ENCODE peak calls at places on chromosomes 5 and 9, in eight cellular contexts. O is lower leg skin; V is ovary; U is activated CD8-positive, alpha-beta memory T cell treated with anti-CD3 and anti-CD28 coated beads for 4 hours; I is adrenal gland; A is stomach; K is ELR; G is NCI-H774. P is an unnamed sample.

GRCh38 chr9:134824583-134824982 is 56.0 kb upstream of the FCN2 start:
- DNase-seq in O (no peak), V (no peak), U (no peak), I (no peak), A (no peak), K (no peak), G (no peak), P (no peak)

GRCh38 chr5:93607367-93608258 is 24.6 kb downstream of the NR2F1 start:
- DNase-seq in O (no peak), V (no peak), U (no peak), I (peak; percentile 70), A (no peak), K (peak; percentile 71), G (no peak), P (peak; percentile 85)

GRCh38 chr9:131282688-131283422 is 6.5 kb upstream of the FAM78A start:
- DNase-seq in O (peak; percentile 82), V (no peak), U (no peak), I (no peak), A (no peak), K (no peak), G (no peak), P (no peak)

GRCh38 chr5:179355976-179356968 is 11.0 kb upstream of the ADAMTS2 start:
- DNase-seq in O (no peak), V (no peak), U (no peak), I (no peak), A (no peak), K (no peak), G (no peak), P (no peak)

GRCh38 chr5:6305821-6306220 is 72.5 kb downstream of the MED10 start:
- DNase-seq in O (no peak), V (no peak), U (no peak), I (no peak), A (no peak), K (no peak), G (no peak), P (no peak)

GRCh38 chr9:114108016-114108833 is 9.1 kb upstream of the KIF12 start:
- DNase-seq in O (peak; percentile 90), V (peak; percentile 55), U (peak; percentile 6), I (peak; percentile 84), A (peak; percentile 87), K (peak; percentile 82), G (peak; percentile 51), P (peak; percentile 89)

GRCh38 chr9:121607434-121608248 is 43.8 kb upstream of the DAB2IP start:
- DNase-seq in O (no peak), V (no peak), U (no peak), I (peak; percentile 80), A (no peak), K (peak; percentile 52), G (no peak), P (no peak)

GRCh38 chr9:133403766-133404439 is 13.9 kb downstream of the REXO4 start:
- DNase-seq in O (no peak), V (no peak), U (peak; percentile 11), I (no peak), A (peak; percentile 74), K (no peak), G (peak; percentile 37), P (no peak)

P was measured in Ammon's horn.